ENCODE peak calls at places on chromosome 9, in four cellular contexts. D is psoas muscle, H is GM19239, L is B cell. T is an unnamed sample.

GRCh38 chr9:136520053-136520540 is 25.8 kb downstream of the NOTCH1 start:
- DNase-seq in D (no peak), H (no peak), L (no peak), T (no peak)

GRCh38 chr9:136720887-136721338 is 8.5 kb downstream of the DIPK1B start:
- DNase-seq in D (no peak), H (no peak), L (no peak), T (no peak)

GRCh38 chr9:21381752-21382339 is 3.4 kb downstream of the IFNA2 start:
- DNase-seq in D (no peak), H (peak), L (peak), T (no peak)

GRCh38 chr9:137575725-137576411 is 2.9 kb downstream of the DPH7 start:
- DNase-seq in D (no peak), H (no peak), L (no peak), T (peak)

GRCh38 chr9:116174347-116174746 is 20.8 kb downstream of the PAPPA start:
- DNase-seq in D (no peak), H (no peak), L (no peak), T (no peak)

GRCh38 chr9:99666571-99666970 is 155.1 kb upstream of the NR4A3 start:
- DNase-seq in D (no peak), H (no peak), L (no peak), T (no peak)

GRCh38 chr9:115946530-115946929 is 207.1 kb upstream of the PAPPA start:
- DNase-seq in D (no peak), H (no peak), L (no peak), T (no peak)

GRCh38 chr9:131951905-131952304 is 127.8 kb downstream of the MED27 start:
- DNase-seq in D (peak), H (no peak), L (no peak), T (peak)

GRCh38 chr9:130366888-130367550 is 77.7 kb upstream of the ASS1 start:
- DNase-seq in D (no peak), H (no peak), L (no peak), T (no peak)

GRCh38 chr9:78030553-78031270 is 899 bp downstream of the GNAQ start:
- DNase-seq in D (peak), H (no peak), L (peak), T (peak)

GRCh38 chr9:108671156-108671555 is 184.6 kb downstream of the ACTL7B start:
- DNase-seq in D (no peak), H (no peak), L (no peak), T (no peak)

GRCh38 chr9:112541690-112542089 is 55.1 kb downstream of the KIAA1958 start:
- DNase-seq in D (no peak), H (no peak), L (no peak), T (no peak)

GRCh38 chr9:13705356-13705755 is 425.9 kb upstream of the MPDZ start:
- DNase-seq in D (no peak), H (no peak), L (no peak), T (no peak)

GRCh38 chr9:83715221-83715620 is 7.5 kb upstream of the UBQLN1 start:
- DNase-seq in D (no peak), H (no peak), L (no peak), T (no peak)

GRCh38 chr9:81557957-81558791 is 131.2 kb downstream of the TLE1 start:
- DNase-seq in D (no peak), H (no peak), L (no peak), T (no peak)

GRCh38 chr9:8734760-8735159 is 935.2 kb upstream of the DMAC1 start:
- DNase-seq in D (no peak), H (no peak), L (no peak), T (no peak)

GRCh38 chr9:133513214-133514088 is 11.3 kb downstream of the MYMK start:
- DNase-seq in D (no peak), H (no peak), L (no peak), T (no peak)

GRCh38 chr9:6096821-6097220 is 81.4 kb upstream of the RANBP6 start:
- DNase-seq in D (no peak), H (no peak), L (no peak), T (no peak)

T was measured in left ventricle myocardium inferior.